ENCODE peak calls at places on chromosome 17, in seven cellular contexts. D is effector memory CD8-positive, alpha-beta T cell; Y is HCEC 1CT; F is left ventricle myocardium superior; V is NCI-H2081; S is fibroblast of the conjunctiva; A is anterior cingulate cortex. P is an unnamed sample.
A peak's percentile ranks its signal among the peaks of the same experiment; 100 is the strongest.

GRCh38 chr17:73585583-73585982 is 58.7 kb downstream of the SDK2 start:
- DNase-seq in D (no peak), Y (no peak), F (no peak), V (peak; percentile 27), S (no peak), A (no peak), P (no peak)

GRCh38 chr17:49359990-49360795 is 1.9 kb downstream of the ZNF652 start:
- DNase-seq in D (no peak), Y (no peak), F (no peak), V (peak; percentile 17), S (no peak), A (no peak), P (no peak)

GRCh38 chr17:82239926-82240505 is 11.2 kb downstream of the SLC16A3 start:
- DNase-seq in D (no peak), Y (no peak), F (peak; percentile 54), V (no peak), S (no peak), A (no peak), P (no peak)

GRCh38 chr17:77425791-77426641 is 285.2 kb downstream of the SEC14L1 start:
- DNase-seq in D (no peak), Y (peak; percentile 84), F (peak; percentile 54), V (no peak), S (no peak), A (no peak), P (no peak)

GRCh38 chr17:65220732-65221131 is 83.6 kb downstream of the RGS9 start:
- DNase-seq in D (no peak), Y (no peak), F (no peak), V (no peak), S (no peak), A (no peak), P (no peak)

GRCh38 chr17:15091825-15092224 is 173.3 kb downstream of the PMP22 start:
- DNase-seq in D (no peak), Y (no peak), F (no peak), V (no peak), S (no peak), A (no peak), P (no peak)

GRCh38 chr17:74289688-74290087 is 15.7 kb downstream of the DNAI2 start:
- DNase-seq in D (no peak), Y (no peak), F (no peak), V (no peak), S (no peak), A (no peak), P (no peak)

GRCh38 chr17:4777969-4778760 is 6.5 kb downstream of the TM4SF5 start:
- DNase-seq in D (no peak), Y (no peak), F (no peak), V (no peak), S (no peak), A (no peak), P (no peak)

GRCh38 chr17:4856271-4856936 is 23.3 kb downstream of the MINK1 start:
- DNase-seq in D (no peak), Y (no peak), F (no peak), V (no peak), S (no peak), A (no peak), P (no peak)

GRCh38 chr17:65559483-65559801 is 2.0 kb downstream of the AXIN2 start:
- DNase-seq in D (no peak), Y (no peak), F (no peak), V (no peak), S (no peak), A (no peak), P (no peak)

GRCh38 chr17:72115789-72116520 is 4.9 kb upstream of the SOX9 start:
- DNase-seq in D (no peak), Y (no peak), F (no peak), V (no peak), S (no peak), A (no peak), P (no peak)

GRCh38 chr17:7988750-7989178 is 13.7 kb upstream of the GUCY2D start:
- DNase-seq in D (peak; percentile 75), Y (peak; percentile 76), F (no peak), V (peak; percentile 76), S (peak; percentile 73), A (no peak), P (no peak)

GRCh38 chr17:60720763-60721531 is 43.3 kb downstream of the BCAS3 start:
- DNase-seq in D (peak; percentile 40), Y (peak; percentile 59), F (no peak), V (peak; percentile 59), S (peak; percentile 51), A (no peak), P (no peak)

GRCh38 chr17:49553676-49554335 is 21.9 kb upstream of the NXPH3 start:
- DNase-seq in D (no peak), Y (no peak), F (no peak), V (no peak), S (no peak), A (no peak), P (no peak)

GRCh38 chr17:49294126-49294525 is 63.5 kb upstream of the PHOSPHO1 start:
- DNase-seq in D (no peak), Y (no peak), F (no peak), V (no peak), S (no peak), A (no peak), P (no peak)

GRCh38 chr17:45371414-45372324 is 54.8 kb upstream of the MAP3K14 start:
- DNase-seq in D (no peak), Y (peak; percentile 97), F (peak; percentile 91), V (no peak), S (peak; percentile 85), A (no peak), P (peak; percentile 91)

GRCh38 chr17:27805520-27806146 is 5.3 kb upstream of the NOS2 start:
- DNase-seq in D (peak; percentile 83), Y (peak; percentile 66), F (peak; percentile 81), V (peak; percentile 62), S (peak; percentile 87), A (peak; percentile 64), P (peak; percentile 83)

GRCh38 chr17:7213895-7214299 is 5.7 kb downstream of the DLG4 start:
- DNase-seq in D (no peak), Y (peak; percentile 62), F (peak; percentile 73), V (peak; percentile 83), S (peak; percentile 86), A (peak; percentile 68), P (peak; percentile 81)

GRCh38 chr17:76946772-76947135 is 78.5 kb downstream of the MGAT5B start:
- DNase-seq in D (no peak), Y (no peak), F (no peak), V (no peak), S (no peak), A (no peak), P (no peak)

GRCh38 chr17:17793378-17794214 is 43.2 kb downstream of the SREBF1 start:
- DNase-seq in D (no peak), Y (no peak), F (peak; percentile 78), V (no peak), S (no peak), A (no peak), P (no peak)

GRCh38 chr17:28634211-28634865 is 10.6 kb downstream of the BLTP2 start:
- DNase-seq in D (no peak), Y (no peak), F (no peak), V (no peak), S (no peak), A (no peak), P (no peak)